ENCODE peak calls at places on chromosomes 11 and 22, in four cellular contexts. D is neuronal stem cell, Q is K562, Z is heart right ventricle. I is an unnamed sample. For H3K4me1, the result is how much of the 10 kb centered on the place peaks cover.

GRCh38 chr22:46737976-46738641 is at the start of gene CERK:
- DNase-seq in Z (peak), D (peak), Q (peak), I (peak)

GRCh38 chr11:78292109-78292803 is 103.5 kb downstream of the USP35 start:
- DNase-seq in D (no peak), Q (peak), Z (no peak), I (no peak)

GRCh38 chr11:72141066-72141465 is 5.5 kb downstream of the FOLR3 start:
- DNase-seq in Z (no peak), D (no peak), Q (no peak), I (no peak)

GRCh38 chr22:22418163-22418549 is 90.4 kb downstream of the ZNF280B start:
- DNase-seq in Q (no peak), Z (no peak), D (no peak), I (no peak)

GRCh38 chr11:19861171-19861570 is 148.5 kb downstream of the NAV2 start:
- DNase-seq in Z (no peak), Q (no peak), D (no peak), I (no peak)

GRCh38 chr22:50621948-50622722 is 5.8 kb downstream of the ARSA start:
- DNase-seq in Z (no peak), D (no peak), Q (no peak), I (no peak)

GRCh38 chr11:18713646-18714442 is 12.1 kb downstream of the IGSF22 start:
- DNase-seq in Z (no peak), Q (no peak), D (no peak), I (no peak)

GRCh38 chr22:46830001-46830715 is 67.7 kb downstream of the TBC1D22A start:
- DNase-seq in Q (no peak), Z (peak), D (no peak), I (no peak)

GRCh38 chr11:3202305-3202704 is 16.3 kb downstream of the MRGPRG start:
- DNase-seq in Q (no peak), D (no peak), Z (no peak), I (no peak)

GRCh38 chr11:117857734-117858369 is 18.6 kb downstream of the FXYD6 start:
- DNase-seq in D (no peak), Z (no peak), Q (no peak), I (no peak)

GRCh38 chr11:131924001-131924400 is 553.6 kb downstream of the NTM start:
- DNase-seq in D (no peak), Q (no peak), Z (no peak), I (no peak)

GRCh38 chr22:11629661-11630385 is 3898.2 kb upstream of the OR11H1 start:
- DNase-seq in Z (no peak), Q (no peak), D (no peak), I (no peak)

GRCh38 chr11:77324508-77324907 is 23.0 kb upstream of the GDPD4 start:
- DNase-seq in Q (no peak), D (no peak), Z (no peak), I (no peak)

GRCh38 chr11:115477410-115477809 is 26.8 kb downstream of the CADM1 start:
- DNase-seq in Q (no peak), D (no peak), Z (no peak), I (no peak)

GRCh38 chr22:22936190-22936914 is 48.7 kb downstream of the IGLL5 start:
- DNase-seq in Q (no peak), D (no peak), Z (no peak), I (no peak)

GRCh38 chr11:114762437-114762836 is 84.1 kb downstream of the NXPE2 start:
- DNase-seq in D (peak), Z (peak), Q (peak), I (no peak)

GRCh38 chr11:37710031-37710430 is 1112.0 kb upstream of the RAG2 start:
- DNase-seq in Z (no peak), D (no peak), Q (no peak), I (no peak)

GRCh38 chr11:68992743-68993255 is 12.0 kb upstream of the MRGPRD start:
- DNase-seq in Q (no peak), Z (peak), D (no peak), I (no peak)

GRCh38 chr22:18110194-18110943 is at the start of gene TUBA8:
- DNase-seq in Q (no peak), D (peak), Z (no peak), I (no peak)

GRCh38 chr11:70233511-70233919 is 30.4 kb downstream of the FADD start:
- DNase-seq in Z (no peak), D (no peak), Q (peak), I (no peak)

GRCh38 chr22:29914165-29914564 is 31.2 kb downstream of the MTMR3 start:
- DNase-seq in Q (no peak), Z (no peak), D (no peak), I (no peak)
- H3K4me1 ChIP-seq in Q (under half), Z (half or more), D (under half), I (under half)

GRCh38 chr11:34613462-34614183 is 7.3 kb upstream of the EHF start:
- DNase-seq in Q (no peak), D (no peak), Z (no peak), I (no peak)
- H3K27ac ChIP-seq in Q (no peak), D (no peak), Z (peak), I (no peak)

GRCh38 chr22:20017622-20017958 is 967 bp upstream of the ARVCF start:
- DNase-seq in Z (no peak), D (no peak), Q (no peak), I (no peak)

GRCh38 chr22:20021196-20022181 is 579 bp downstream of the TANGO2 start:
- DNase-seq in Z (peak), D (no peak), Q (peak), I (no peak)

GRCh38 chr22:20018001-20018400 is 1.4 kb upstream of the ARVCF start:
- DNase-seq in Z (no peak), Q (no peak), D (no peak), I (no peak)

GRCh38 chr22:20020533-20021195 is at the start of gene TANGO2:
- DNase-seq in D (peak), Q (peak), Z (peak), I (peak)

GRCh38 chr22:20019661-20020532 is 1.0 kb upstream of the TANGO2 start:
- DNase-seq in D (no peak), Z (no peak), Q (no peak), I (no peak)
- H3K4me3 ChIP-seq in D (no peak), Z (peak), Q (peak), I (peak)

GRCh38 chr22:37518509-37519267 is 527 bp downstream of the CARD10 start:
- DNase-seq in Q (peak), D (no peak), Z (no peak), I (no peak)

GRCh38 chr22:37517826-37518450 is 1.3 kb downstream of the CARD10 start:
- DNase-seq in Q (no peak), Z (no peak), D (no peak), I (no peak)

GRCh38 chr22:37520754-37521153 is 1.5 kb upstream of the CARD10 start:
- DNase-seq in Z (no peak), D (no peak), Q (peak), I (no peak)

GRCh38 chr22:37521236-37521739 is 2.1 kb upstream of the CARD10 start:
- DNase-seq in Q (no peak), Z (no peak), D (no peak), I (no peak)

DNA sequence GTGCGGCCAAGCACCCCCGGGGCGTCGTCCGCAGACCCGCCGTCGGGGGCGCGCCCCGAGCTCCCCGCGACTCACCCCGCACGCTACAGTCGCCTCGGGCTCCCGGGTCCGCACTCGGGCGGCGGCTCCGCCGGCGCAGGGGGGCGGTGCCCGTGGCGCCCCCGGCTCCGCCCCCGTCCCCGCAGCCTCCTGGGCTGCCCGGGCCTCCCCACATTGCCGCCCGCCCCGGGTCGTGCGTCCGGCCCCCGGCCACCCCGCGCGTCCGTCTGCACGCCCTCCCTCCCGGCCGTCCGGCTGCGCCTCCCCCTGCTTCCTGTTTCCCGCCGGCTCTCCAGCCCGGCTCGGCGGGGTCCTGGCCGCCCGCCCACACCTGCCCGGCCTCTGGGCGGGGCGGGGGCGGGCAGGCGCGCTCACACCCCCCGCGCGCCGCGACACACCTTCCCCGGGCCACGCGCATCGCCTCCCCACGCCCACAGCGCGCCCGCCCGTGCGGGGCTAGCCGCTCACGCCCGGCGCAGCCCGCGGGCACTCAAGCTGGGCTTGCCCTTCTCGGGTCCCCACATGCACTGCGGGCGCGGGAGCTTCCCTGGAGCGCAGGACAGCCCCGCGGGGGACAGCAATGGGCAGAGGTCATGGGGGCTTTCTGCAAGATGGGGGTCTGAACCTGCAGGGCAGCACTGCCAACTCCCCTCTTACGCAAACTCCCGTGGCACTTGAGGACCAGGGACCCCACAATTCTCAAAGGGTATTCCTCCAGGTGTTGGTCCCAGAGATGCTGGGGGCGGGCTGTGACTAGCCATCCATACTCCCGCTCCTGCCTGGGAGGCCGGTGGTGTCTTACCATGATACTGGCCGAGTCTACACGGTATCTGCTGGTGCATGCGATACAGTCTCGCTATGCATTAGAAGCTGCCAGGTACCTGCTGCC is at the start of gene CARD10:
- DNase-seq in Q (peak), D (peak), Z (peak), I (no peak)
- H3K4me1 ChIP-seq in Q (under half), D (under half), Z (under half), I (under half)

I was measured in naive thymus-derived CD4-positive, alpha-beta T cell.